ENCODE peak calls at places on chromosomes 2 and 18, in nine cellular contexts. Z is activated effector memory CD4-positive, alpha-beta T cell treated with anti-CD3 and anti-CD28 coated beads, Interleukin-2, amount 50 U/mL, for 16 hours; N is RWPE1; U is activated CD4-positive, CD25-positive, alpha-beta regulatory T cell; C is CD8-positive, alpha-beta memory T cell; D is fibroblast of the aortic adventitia; X is progenitor cell of endocrine pancreas; F is tibial artery; H is EL. L is an unnamed sample.

GRCh38 chr2:234795272-234795920 is 156.4 kb upstream of the SH3BP4 start:
- DNase-seq in Z (no peak), F (no peak), X (no peak), C (no peak), D (no peak), N (no peak), U (no peak), H (no peak), L (no peak)

GRCh38 chr2:40445467-40445866 is 6.4 kb downstream of the SLC8A1 start:
- DNase-seq in H (no peak), F (no peak), U (no peak), Z (no peak), D (no peak), C (no peak), N (no peak), X (no peak), L (no peak)

GRCh38 chr2:190088917-190089316 is 26.4 kb upstream of the MSTN start:
- DNase-seq in Z (peak), H (peak), F (no peak), X (peak), U (no peak), N (peak), C (peak), D (peak), L (peak)

GRCh38 chr2:105258835-105259350 is 17.4 kb downstream of the GPR45 start:
- DNase-seq in X (no peak), F (no peak), N (no peak), H (no peak), C (no peak), Z (peak), D (no peak), U (no peak), L (no peak)

GRCh38 chr2:240932724-240933047 is 26.6 kb downstream of the CROCC2 start:
- DNase-seq in F (no peak), X (no peak), H (no peak), N (no peak), Z (peak), U (no peak), C (no peak), D (no peak), L (no peak)

GRCh38 chr2:10194021-10194820 is 71.7 kb downstream of the RRM2 start:
- DNase-seq in N (no peak), C (no peak), Z (no peak), U (no peak), X (no peak), D (peak), F (no peak), H (peak), L (no peak)

GRCh38 chr2:176885661-176886060 is 326.9 kb upstream of the HNRNPA3 start:
- DNase-seq in H (no peak), U (no peak), C (no peak), Z (no peak), N (peak), X (no peak), D (no peak), F (no peak), L (no peak)

GRCh38 chr2:241094172-241094571 is 7.9 kb downstream of the MTERF4 start:
- DNase-seq in U (no peak), F (no peak), N (no peak), H (no peak), D (no peak), X (no peak), Z (no peak), C (no peak), L (no peak)

GRCh38 chr18:36247036-36247435 is 50.5 kb upstream of the FHOD3 start:
- DNase-seq in H (peak), Z (no peak), U (no peak), X (no peak), D (no peak), N (no peak), F (no peak), C (no peak), L (no peak)

GRCh38 chr2:237631801-237632585 is 4.6 kb downstream of the LRRFIP1 start:
- DNase-seq in N (no peak), F (no peak), H (no peak), X (no peak), U (no peak), Z (no peak), C (no peak), D (no peak), L (no peak)

GRCh38 chr18:44592639-44593038 is 88.0 kb upstream of the SETBP1 start:
- DNase-seq in X (no peak), H (peak), D (peak), N (no peak), F (no peak), C (no peak), U (no peak), Z (no peak), L (no peak)

GRCh38 chr18:51235011-51235789 is 37.7 kb upstream of the MEX3C start:
- DNase-seq in H (peak), X (no peak), F (no peak), C (no peak), D (peak), N (peak), U (no peak), Z (no peak), L (peak)

GRCh38 chr2:8380026-8380425 is 301.8 kb upstream of the ID2 start:
- DNase-seq in X (no peak), U (no peak), N (no peak), C (no peak), D (no peak), H (no peak), Z (no peak), F (peak), L (no peak)

GRCh38 chr2:48755473-48755872 is at the start of gene LHCGR:
- DNase-seq in Z (no peak), U (no peak), D (no peak), X (peak), N (no peak), H (no peak), F (no peak), C (no peak), L (no peak)

GRCh38 chr2:655626-656025 is 21.6 kb downstream of the TMEM18 start:
- DNase-seq in F (no peak), N (no peak), C (no peak), D (peak), U (no peak), Z (peak), H (peak), X (peak), L (no peak)

GRCh38 chr2:8659092-8659734 is 22.6 kb upstream of the ID2 start:
- DNase-seq in D (no peak), U (no peak), N (no peak), F (peak), Z (peak), H (no peak), C (no peak), X (no peak), L (no peak)

GRCh38 chr2:211944572-211944971 is 594.0 kb downstream of the ERBB4 start:
- DNase-seq in U (no peak), Z (no peak), H (no peak), X (no peak), D (no peak), C (no peak), F (no peak), N (no peak), L (no peak)

L was measured in Daoy.